ENCODE peak calls at places on chromosome 7, in six cellular contexts. Y is upper lobe of left lung, T is GM12878, J is HepG2, W is A549, E is K562. R is an unnamed sample.

GRCh38 chr7:80656029-80656428 is 17.6 kb downstream of the CD36 start:
- ATAC-seq in Y (no peak), T (no peak), J (no peak), W (no peak), E (no peak), R (no peak)

GRCh38 chr7:43631559-43631958 is 48.7 kb downstream of the STK17A start:
- ATAC-seq in Y (no peak), T (peak), J (no peak), W (no peak), E (no peak), R (no peak)

GRCh38 chr7:116354171-116354545 is 143.8 kb downstream of the TES start:
- ATAC-seq in Y (peak), T (no peak), J (no peak), W (no peak), E (no peak), R (peak)

GRCh38 chr7:102467581-102468415 is 3.0 kb downstream of the LRWD1 start:
- ATAC-seq in Y (no peak), T (no peak), J (no peak), W (no peak), E (no peak), R (no peak)

GRCh38 chr7:64744680-64745079 is 49.5 kb upstream of the ZNF138 start:
- ATAC-seq in Y (no peak), T (no peak), J (no peak), W (no peak), E (peak), R (no peak)

GRCh38 chr7:140314571-140315480 is 83.5 kb downstream of the SLC37A3 start:
- ATAC-seq in Y (peak), T (no peak), J (peak), W (no peak), E (peak), R (no peak)

GRCh38 chr7:101945034-101945758 is 127.8 kb downstream of the CUX1 start:
- ATAC-seq in Y (no peak), T (no peak), J (no peak), W (no peak), E (no peak), R (no peak)

GRCh38 chr7:22576941-22577927 is 77.2 kb upstream of the STEAP1B start:
- ATAC-seq in Y (peak), T (no peak), J (no peak), W (peak), E (no peak), R (peak)

GRCh38 chr7:53756946-53757345 is 721.5 kb downstream of the POM121L12 start:
- ATAC-seq in Y (no peak), T (no peak), J (no peak), W (no peak), E (no peak), R (no peak)

GRCh38 chr7:43530553-43531410 is 52.1 kb upstream of the STK17A start:
- ATAC-seq in Y (no peak), T (no peak), J (peak), W (no peak), E (no peak), R (no peak)

GRCh38 chr7:38070718-38071117 is 107.3 kb upstream of the STARD3NL start:
- ATAC-seq in Y (peak), T (peak), J (peak), W (peak), E (peak), R (no peak)

GRCh38 chr7:100158229-100159098 is at the start of gene TRAPPC14:
- ATAC-seq in Y (peak), T (peak), J (peak), W (peak), E (peak), R (peak)

GRCh38 chr7:129739427-129739826 is 127.9 kb downstream of the NRF1 start:
- ATAC-seq in Y (no peak), T (no peak), J (no peak), W (no peak), E (peak), R (peak)

GRCh38 chr7:18828333-18829100 is 288.9 kb downstream of the TWIST1 start:
- ATAC-seq in Y (no peak), T (no peak), J (no peak), W (no peak), E (no peak), R (no peak)

GRCh38 chr7:131895541-131896173 is 339.2 kb upstream of the PODXL start:
- ATAC-seq in Y (peak), T (no peak), J (no peak), W (peak), E (no peak), R (no peak)

GRCh38 chr7:27160546-27161213 is 4.2 kb upstream of the HOXA7 start:
- ATAC-seq in Y (peak), T (peak), J (peak), W (peak), E (peak), R (peak)

GRCh38 chr7:106075937-106076336 is 36.2 kb downstream of the SYPL1 start:
- ATAC-seq in Y (no peak), T (no peak), J (no peak), W (no peak), E (no peak), R (no peak)

GRCh38 chr7:158506626-158507025 is 81.0 kb downstream of the PTPRN2 start:
- ATAC-seq in Y (no peak), T (no peak), J (no peak), W (no peak), E (no peak), R (no peak)

GRCh38 chr7:88101769-88102168 is 118.1 kb downstream of the SRI start:
- ATAC-seq in Y (no peak), T (peak), J (no peak), W (no peak), E (no peak), R (no peak)

GRCh38 chr7:131219277-131220041 is 108.2 kb upstream of the MKLN1 start:
- ATAC-seq in Y (peak), T (peak), J (peak), W (no peak), E (no peak), R (peak)

GRCh38 chr7:42494199-42494710 is 257.2 kb upstream of the GLI3 start:
- ATAC-seq in Y (no peak), T (no peak), J (no peak), W (no peak), E (no peak), R (no peak)

GRCh38 chr7:96224682-96225081 is 97.2 kb downstream of the SLC25A13 start:
- ATAC-seq in Y (no peak), T (peak), J (peak), W (peak), E (peak), R (no peak)

GRCh38 chr7:75987805-75988630 is 6.4 kb downstream of the TMEM120A start:
- ATAC-seq in Y (no peak), T (no peak), J (no peak), W (no peak), E (no peak), R (no peak)

GRCh38 chr7:22640269-22640668 is 86.7 kb upstream of the IL6 start:
- ATAC-seq in Y (no peak), T (peak), J (no peak), W (no peak), E (no peak), R (no peak)

GRCh38 chr7:139543801-139544603 is 20.5 kb downstream of the CLEC2L start:
- ATAC-seq in Y (no peak), T (peak), J (peak), W (no peak), E (peak), R (no peak)

GRCh38 chr7:27793780-27794179 is 53.8 kb downstream of the TAX1BP1 start:
- ATAC-seq in Y (no peak), T (no peak), J (no peak), W (no peak), E (no peak), R (no peak)

GRCh38 chr7:18494821-18495408 is 634 bp upstream of the HDAC9 start:
- ATAC-seq in Y (peak), T (peak), J (no peak), W (no peak), E (no peak), R (no peak)

GRCh38 chr7:85595639-85596268 is 408.9 kb upstream of the SEMA3D start:
- ATAC-seq in Y (no peak), T (no peak), J (no peak), W (no peak), E (no peak), R (no peak)
- TF ChIP-seq EP300 in Y (no peak), T (no peak), J (no peak), W (no peak), E (no peak), R (no peak)

GRCh38 chr7:3307437-3307836 is 6.4 kb downstream of the SDK1 start:
- ATAC-seq in Y (no peak), T (no peak), J (no peak), W (no peak), E (no peak), R (no peak)
- TF ChIP-seq CTCF in Y (no peak), T (no peak), J (no peak), W (no peak), E (no peak), R (no peak)

DNA sequence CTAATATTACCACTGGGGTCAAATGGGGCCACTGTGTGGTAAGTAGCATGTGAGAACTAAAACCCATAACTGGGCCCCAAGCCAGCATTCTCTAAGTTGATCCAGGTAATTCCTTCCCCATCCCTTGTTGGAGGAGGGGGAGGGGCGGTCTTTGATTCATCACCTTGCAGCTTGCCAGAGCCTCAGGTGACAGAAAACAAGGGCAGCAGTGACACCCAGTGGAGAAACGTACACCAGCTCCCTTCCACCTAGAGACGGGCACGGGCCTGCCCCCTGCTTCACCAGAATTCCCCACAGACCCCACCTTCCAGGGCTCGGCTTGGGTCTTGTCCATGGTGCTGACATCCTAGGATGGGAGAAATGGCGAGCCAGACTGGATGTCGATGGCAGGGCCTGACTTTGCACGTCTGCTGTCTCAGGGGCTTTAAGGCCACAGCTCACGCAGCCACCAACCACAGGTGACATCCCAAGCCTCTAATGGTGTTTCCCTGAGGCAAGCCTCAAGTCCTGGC is 102.0 kb downstream of the STRA8 start:
- ATAC-seq in Y (peak), T (peak), J (peak), W (peak), E (peak), R (peak)
- TF ChIP-seq EP300 in Y (no peak), T (no peak), J (no peak), W (no peak), E (no peak), R (no peak)

GRCh38 chr7:127504715-127505114 is 80.7 kb downstream of the GCC1 start:
- ATAC-seq in Y (no peak), T (peak), J (peak), W (no peak), E (peak), R (no peak)
- TF ChIP-seq CTCF in Y (peak), T (peak), J (peak), W (peak), E (peak), R (no peak)

R was measured in gastroesophageal sphincter.